ENCODE peak calls at places on chromosomes 2 and 18, in ten cellular contexts. One of them, this sample, is unnamed.

GRCh38 chr2:67841711-67842110 is 221.1 kb downstream of the C1D start:
- DNase-seq in NCI-H748 treated with DMSO at 0.1 percent for 48 hours: no peak
- DNase-seq in H7: no peak
- DNase-seq in anterior cingulate cortex: no peak
- DNase-seq in effector CD8-positive, alpha-beta T cell: no peak
- DNase-seq in C1 segment of cervical spinal cord: no peak
- DNase-seq in T-helper 2 cell: no peak
- DNase-seq in neural crest cell: no peak
- DNase-seq in EH: no peak
- DNase-seq in dermis blood vessel endothelial cell: no peak
- DNase-seq in this sample: no peak

GRCh38 chr18:4270988-4271387 is 184.1 kb downstream of the DLGAP1 start:
- DNase-seq in NCI-H748 treated with DMSO at 0.1 percent for 48 hours: no peak
- DNase-seq in H7: no peak
- DNase-seq in anterior cingulate cortex: no peak
- DNase-seq in effector CD8-positive, alpha-beta T cell: no peak
- DNase-seq in C1 segment of cervical spinal cord: no peak
- DNase-seq in T-helper 2 cell: no peak
- DNase-seq in neural crest cell: no peak
- DNase-seq in EH: no peak
- DNase-seq in dermis blood vessel endothelial cell: no peak
- DNase-seq in this sample: no peak

GRCh38 chr18:23143059-23143831 is 8.0 kb downstream of the CABLES1 start:
- DNase-seq in NCI-H748 treated with DMSO at 0.1 percent for 48 hours: no peak
- DNase-seq in H7: no peak
- DNase-seq in anterior cingulate cortex: no peak
- DNase-seq in effector CD8-positive, alpha-beta T cell: no peak
- DNase-seq in C1 segment of cervical spinal cord: no peak
- DNase-seq in T-helper 2 cell: no peak
- DNase-seq in neural crest cell: no peak
- DNase-seq in EH: peak
- DNase-seq in dermis blood vessel endothelial cell: no peak
- DNase-seq in this sample: no peak

GRCh38 chr2:152594022-152594712 is 123.1 kb downstream of the PRPF40A start:
- DNase-seq in NCI-H748 treated with DMSO at 0.1 percent for 48 hours: no peak
- DNase-seq in H7: no peak
- DNase-seq in anterior cingulate cortex: no peak
- DNase-seq in effector CD8-positive, alpha-beta T cell: no peak
- DNase-seq in C1 segment of cervical spinal cord: no peak
- DNase-seq in T-helper 2 cell: no peak
- DNase-seq in neural crest cell: no peak
- DNase-seq in EH: no peak
- DNase-seq in dermis blood vessel endothelial cell: no peak
- DNase-seq in this sample: no peak

GRCh38 chr2:162091325-162092007 is 17.5 kb upstream of the DPP4 start:
- DNase-seq in NCI-H748 treated with DMSO at 0.1 percent for 48 hours: peak
- DNase-seq in H7: no peak
- DNase-seq in anterior cingulate cortex: no peak
- DNase-seq in effector CD8-positive, alpha-beta T cell: no peak
- DNase-seq in C1 segment of cervical spinal cord: no peak
- DNase-seq in T-helper 2 cell: no peak
- DNase-seq in neural crest cell: no peak
- DNase-seq in EH: peak
- DNase-seq in dermis blood vessel endothelial cell: peak
- DNase-seq in this sample: no peak

GRCh38 chr2:7411691-7412090 is 494.5 kb downstream of the RNF144A start:
- DNase-seq in NCI-H748 treated with DMSO at 0.1 percent for 48 hours: no peak
- DNase-seq in H7: no peak
- DNase-seq in anterior cingulate cortex: no peak
- DNase-seq in effector CD8-positive, alpha-beta T cell: no peak
- DNase-seq in C1 segment of cervical spinal cord: no peak
- DNase-seq in T-helper 2 cell: no peak
- DNase-seq in neural crest cell: no peak
- DNase-seq in EH: no peak
- DNase-seq in dermis blood vessel endothelial cell: no peak
- DNase-seq in this sample: no peak

GRCh38 chr18:60599267-60599666 is 226.7 kb upstream of the MC4R start:
- DNase-seq in NCI-H748 treated with DMSO at 0.1 percent for 48 hours: no peak
- DNase-seq in H7: no peak
- DNase-seq in anterior cingulate cortex: no peak
- DNase-seq in effector CD8-positive, alpha-beta T cell: no peak
- DNase-seq in C1 segment of cervical spinal cord: no peak
- DNase-seq in T-helper 2 cell: no peak
- DNase-seq in neural crest cell: no peak
- DNase-seq in EH: no peak
- DNase-seq in dermis blood vessel endothelial cell: no peak
- DNase-seq in this sample: no peak

GRCh38 chr2:142315353-142315752 is 184.5 kb upstream of the LRP1B start:
- DNase-seq in NCI-H748 treated with DMSO at 0.1 percent for 48 hours: no peak
- DNase-seq in H7: no peak
- DNase-seq in anterior cingulate cortex: no peak
- DNase-seq in effector CD8-positive, alpha-beta T cell: no peak
- DNase-seq in C1 segment of cervical spinal cord: no peak
- DNase-seq in T-helper 2 cell: no peak
- DNase-seq in neural crest cell: no peak
- DNase-seq in EH: no peak
- DNase-seq in dermis blood vessel endothelial cell: no peak
- DNase-seq in this sample: no peak

GRCh38 chr18:38019292-38019691 is 453.7 kb upstream of the CELF4 start:
- DNase-seq in NCI-H748 treated with DMSO at 0.1 percent for 48 hours: no peak
- DNase-seq in H7: no peak
- DNase-seq in anterior cingulate cortex: no peak
- DNase-seq in effector CD8-positive, alpha-beta T cell: no peak
- DNase-seq in C1 segment of cervical spinal cord: no peak
- DNase-seq in T-helper 2 cell: no peak
- DNase-seq in neural crest cell: no peak
- DNase-seq in EH: no peak
- DNase-seq in dermis blood vessel endothelial cell: no peak
- DNase-seq in this sample: no peak

GRCh38 chr2:224860786-224861185 is 144.6 kb upstream of the CCDC195 start:
- DNase-seq in NCI-H748 treated with DMSO at 0.1 percent for 48 hours: no peak
- DNase-seq in H7: no peak
- DNase-seq in anterior cingulate cortex: no peak
- DNase-seq in effector CD8-positive, alpha-beta T cell: no peak
- DNase-seq in C1 segment of cervical spinal cord: no peak
- DNase-seq in T-helper 2 cell: no peak
- DNase-seq in neural crest cell: no peak
- DNase-seq in EH: no peak
- DNase-seq in dermis blood vessel endothelial cell: no peak
- DNase-seq in this sample: no peak

GRCh38 chr2:230692760-230693159 is 19.9 kb upstream of the CAB39 start:
- DNase-seq in NCI-H748 treated with DMSO at 0.1 percent for 48 hours: no peak
- DNase-seq in H7: no peak
- DNase-seq in anterior cingulate cortex: no peak
- DNase-seq in effector CD8-positive, alpha-beta T cell: no peak
- DNase-seq in C1 segment of cervical spinal cord: no peak
- DNase-seq in T-helper 2 cell: no peak
- DNase-seq in neural crest cell: no peak
- DNase-seq in EH: no peak
- DNase-seq in dermis blood vessel endothelial cell: no peak
- DNase-seq in this sample: no peak

GRCh38 chr2:26946841-26947784 is 23.3 kb upstream of the MAPRE3 start:
- DNase-seq in NCI-H748 treated with DMSO at 0.1 percent for 48 hours: no peak
- DNase-seq in H7: peak
- DNase-seq in anterior cingulate cortex: no peak
- DNase-seq in effector CD8-positive, alpha-beta T cell: no peak
- DNase-seq in C1 segment of cervical spinal cord: no peak
- DNase-seq in T-helper 2 cell: no peak
- DNase-seq in neural crest cell: no peak
- DNase-seq in EH: peak
- DNase-seq in dermis blood vessel endothelial cell: peak
- DNase-seq in this sample: peak

GRCh38 chr18:5891361-5892215 is 3.7 kb downstream of the TMEM200C start:
- DNase-seq in NCI-H748 treated with DMSO at 0.1 percent for 48 hours: no peak
- DNase-seq in H7: peak
- DNase-seq in anterior cingulate cortex: no peak
- DNase-seq in effector CD8-positive, alpha-beta T cell: no peak
- DNase-seq in C1 segment of cervical spinal cord: no peak
- DNase-seq in T-helper 2 cell: no peak
- DNase-seq in neural crest cell: no peak
- DNase-seq in EH: no peak
- DNase-seq in dermis blood vessel endothelial cell: no peak
- DNase-seq in this sample: no peak

GRCh38 chr2:165016772-165017411 is 61.6 kb upstream of the SLC38A11 start:
- DNase-seq in NCI-H748 treated with DMSO at 0.1 percent for 48 hours: peak
- DNase-seq in H7: peak
- DNase-seq in anterior cingulate cortex: peak
- DNase-seq in effector CD8-positive, alpha-beta T cell: no peak
- DNase-seq in C1 segment of cervical spinal cord: peak
- DNase-seq in T-helper 2 cell: no peak
- DNase-seq in neural crest cell: peak
- DNase-seq in EH: peak
- DNase-seq in dermis blood vessel endothelial cell: peak
- DNase-seq in this sample: peak

GRCh38 chr18:74567805-74568204 is 29.9 kb upstream of the ZNF407 start:
- DNase-seq in NCI-H748 treated with DMSO at 0.1 percent for 48 hours: no peak
- DNase-seq in H7: no peak
- DNase-seq in anterior cingulate cortex: no peak
- DNase-seq in effector CD8-positive, alpha-beta T cell: no peak
- DNase-seq in C1 segment of cervical spinal cord: no peak
- DNase-seq in T-helper 2 cell: no peak
- DNase-seq in neural crest cell: no peak
- DNase-seq in EH: no peak
- DNase-seq in dermis blood vessel endothelial cell: no peak
- DNase-seq in this sample: no peak

GRCh38 chr2:111227716-111228141 is 107.0 kb downstream of the BCL2L11 start:
- DNase-seq in NCI-H748 treated with DMSO at 0.1 percent for 48 hours: no peak
- DNase-seq in H7: peak
- DNase-seq in anterior cingulate cortex: no peak
- DNase-seq in effector CD8-positive, alpha-beta T cell: no peak
- DNase-seq in C1 segment of cervical spinal cord: no peak
- DNase-seq in T-helper 2 cell: no peak
- DNase-seq in neural crest cell: no peak
- DNase-seq in EH: peak
- DNase-seq in dermis blood vessel endothelial cell: peak
- DNase-seq in this sample: no peak

GRCh38 chr18:22710628-22711380 is 222.3 kb upstream of the RBBP8 start:
- DNase-seq in NCI-H748 treated with DMSO at 0.1 percent for 48 hours: no peak
- DNase-seq in H7: peak
- DNase-seq in anterior cingulate cortex: no peak
- DNase-seq in effector CD8-positive, alpha-beta T cell: no peak
- DNase-seq in C1 segment of cervical spinal cord: no peak
- DNase-seq in T-helper 2 cell: no peak
- DNase-seq in neural crest cell: no peak
- DNase-seq in EH: peak
- DNase-seq in dermis blood vessel endothelial cell: peak
- DNase-seq in this sample: no peak

GRCh38 chr18:32427084-32427933 is 43.4 kb downstream of the GAREM1 start:
- DNase-seq in NCI-H748 treated with DMSO at 0.1 percent for 48 hours: no peak
- DNase-seq in H7: no peak
- DNase-seq in anterior cingulate cortex: no peak
- DNase-seq in effector CD8-positive, alpha-beta T cell: no peak
- DNase-seq in C1 segment of cervical spinal cord: no peak
- DNase-seq in T-helper 2 cell: no peak
- DNase-seq in neural crest cell: no peak
- DNase-seq in EH: no peak
- DNase-seq in dermis blood vessel endothelial cell: no peak
- DNase-seq in this sample: no peak

GRCh38 chr2:40844353-40845277 is 392.7 kb upstream of the SLC8A1 start:
- DNase-seq in NCI-H748 treated with DMSO at 0.1 percent for 48 hours: no peak
- DNase-seq in H7: peak
- DNase-seq in anterior cingulate cortex: no peak
- DNase-seq in effector CD8-positive, alpha-beta T cell: no peak
- DNase-seq in C1 segment of cervical spinal cord: no peak
- DNase-seq in T-helper 2 cell: no peak
- DNase-seq in neural crest cell: no peak
- DNase-seq in EH: no peak
- DNase-seq in dermis blood vessel endothelial cell: peak
- DNase-seq in this sample: no peak

GRCh38 chr2:118061135-118061955 is 26.9 kb upstream of the INSIG2 start:
- DNase-seq in NCI-H748 treated with DMSO at 0.1 percent for 48 hours: no peak
- DNase-seq in H7: peak
- DNase-seq in anterior cingulate cortex: no peak
- DNase-seq in effector CD8-positive, alpha-beta T cell: no peak
- DNase-seq in C1 segment of cervical spinal cord: peak
- DNase-seq in T-helper 2 cell: no peak
- DNase-seq in neural crest cell: no peak
- DNase-seq in EH: peak
- DNase-seq in dermis blood vessel endothelial cell: peak
- DNase-seq in this sample: no peak

GRCh38 chr18:71239111-71239624 is 950.3 kb downstream of the SOCS6 start:
- DNase-seq in NCI-H748 treated with DMSO at 0.1 percent for 48 hours: peak
- DNase-seq in H7: no peak
- DNase-seq in anterior cingulate cortex: no peak
- DNase-seq in effector CD8-positive, alpha-beta T cell: no peak
- DNase-seq in C1 segment of cervical spinal cord: no peak
- DNase-seq in T-helper 2 cell: no peak
- DNase-seq in neural crest cell: no peak
- DNase-seq in EH: no peak
- DNase-seq in dermis blood vessel endothelial cell: no peak
- DNase-seq in this sample: no peak

GRCh38 chr2:101912545-101912944 is 79.2 kb upstream of the IL1R2 start:
- DNase-seq in NCI-H748 treated with DMSO at 0.1 percent for 48 hours: no peak
- DNase-seq in H7: no peak
- DNase-seq in anterior cingulate cortex: no peak
- DNase-seq in effector CD8-positive, alpha-beta T cell: no peak
- DNase-seq in C1 segment of cervical spinal cord: no peak
- DNase-seq in T-helper 2 cell: no peak
- DNase-seq in neural crest cell: no peak
- DNase-seq in EH: no peak
- DNase-seq in dermis blood vessel endothelial cell: no peak
- DNase-seq in this sample: no peak

GRCh38 chr18:8046421-8046820 is 479.3 kb downstream of the PTPRM start:
- DNase-seq in NCI-H748 treated with DMSO at 0.1 percent for 48 hours: no peak
- DNase-seq in H7: no peak
- DNase-seq in anterior cingulate cortex: no peak
- DNase-seq in effector CD8-positive, alpha-beta T cell: no peak
- DNase-seq in C1 segment of cervical spinal cord: no peak
- DNase-seq in T-helper 2 cell: no peak
- DNase-seq in neural crest cell: no peak
- DNase-seq in EH: no peak
- DNase-seq in dermis blood vessel endothelial cell: no peak
- DNase-seq in this sample: no peak